ENCODE peak calls at places on chromosomes 4 and X, in six cellular contexts. X is activated gamma-delta T cell treated with Interleukin-2 at 50 U/mL for 16 hours; Q is fibroblast of mammary gland; E is IMR-90; Z is activated T-cell treated with anti-CD3 and anti-CD28 coated beads for 48 hours; W is stimulated activated naive CD8-positive, alpha-beta T cell treated with anti-CD3 and anti-CD28 coated beads, Interleukin-15, Interleukin-2, amounts not matched to agents 100 U/mL and 50 U/mL, for 24 hours. T is an unnamed sample.

GRCh38 chr4:137707626-137708025 is 175.3 kb upstream of the PCDH18 start:
- DNase-seq in Q (peak; percentile 83), Z (no peak), E (peak; percentile 60), W (no peak), X (no peak), T (peak; percentile 53)

GRCh38 chr4:104752337-104752736 is 257.6 kb upstream of the CXXC4 start:
- DNase-seq in W (no peak), Q (peak; percentile 37), E (no peak), X (no peak), Z (no peak), T (peak; percentile 31)

GRCh38 chrX:69137371-69137881 is 27.8 kb downstream of the PJA1 start:
- DNase-seq in W (no peak), X (no peak), E (peak; percentile 75), Q (peak; percentile 75), Z (no peak), T (peak; percentile 64)

GRCh38 chrX:34918856-34919255 is 23.7 kb upstream of the FAM47B start:
- DNase-seq in W (no peak), E (peak; percentile 75), Q (peak; percentile 73), X (no peak), Z (no peak), T (peak; percentile 81)

GRCh38 chrX:136577562-136577961 is 45.5 kb downstream of the VGLL1 start:
- DNase-seq in W (peak; percentile 60), E (peak; percentile 32), Z (peak; percentile 49), X (peak; percentile 63), Q (peak; percentile 49), T (peak; percentile 56)

GRCh38 chr4:137952116-137952515 is 290.0 kb downstream of the SLC7A11 start:
- DNase-seq in E (no peak), X (no peak), W (no peak), Q (peak; percentile 31), Z (no peak), T (peak; percentile 21)

GRCh38 chr4:106548446-106549044 is 180.0 kb upstream of the GIMD1 start:
- DNase-seq in X (no peak), Q (no peak), W (no peak), E (no peak), Z (no peak), T (no peak)

GRCh38 chrX:72060196-72060974 is 71.3 kb downstream of the RTL5 start:
- DNase-seq in Q (no peak), W (no peak), E (peak; percentile 5), X (no peak), Z (no peak), T (no peak)

GRCh38 chr4:9938933-9939332 is 82.4 kb downstream of the SLC2A9 start:
- DNase-seq in Z (no peak), W (no peak), X (no peak), E (no peak), Q (no peak), T (no peak)

GRCh38 chr4:90922174-90922573 is 795.0 kb downstream of the CCSER1 start:
- DNase-seq in X (no peak), Q (no peak), Z (no peak), E (no peak), W (no peak), T (no peak)

GRCh38 chrX:109818921-109819320 is 85.9 kb upstream of the ACSL4 start:
- DNase-seq in Q (no peak), Z (no peak), W (no peak), X (no peak), E (no peak), T (no peak)

GRCh38 chrX:117985241-117985640 is 131.4 kb downstream of the KLHL13 start:
- DNase-seq in Q (no peak), E (peak; percentile 29), W (no peak), Z (no peak), X (no peak), T (no peak)

T was measured in fibroblast of the aortic adventitia.